ENCODE peak calls at places on chromosomes 11 and 22, in ten cellular contexts. One of them, this sample, is unnamed.

GRCh38 chr11:9277176-9277575 is 12.0 kb upstream of the DENND5A start:
- DNase-seq in stimulated activated CD4-positive, alpha-beta T cell treated with anti-CD3 and anti-CD28 coated beads, TNF-alpha, amount 100 ng/mL, for 24 hours: no peak
- DNase-seq in GM10248: no peak
- DNase-seq in fibroblast of villous mesenchyme: no peak
- DNase-seq in BE2C: no peak
- DNase-seq in activated T-helper 1 cell treated with anti-CD3 and anti-CD28 coated beads, Interleukin-12 subunit alpha, Interleukin-12 subunit beta, Interleukin-2, Interleukin-4 antibody, amounts not matched to agents 30 ng/mL and 10 ng/mL and 1 ng/mL, durations not matched to agents 14 hours and 24 hours and 36 hours: no peak
- DNase-seq in fibroblast of lung: no peak
- DNase-seq in small intestine: no peak
- DNase-seq in naive thymus-derived CD8-positive, alpha-beta T cell: no peak
- DNase-seq in RWPE1: no peak
- DNase-seq in this sample: no peak

GRCh38 chr11:96303980-96304379 is 39.0 kb downstream of the MAML2 start:
- DNase-seq in small intestine: no peak
- DNase-seq in fibroblast of lung: no peak
- DNase-seq in activated T-helper 1 cell treated with anti-CD3 and anti-CD28 coated beads, Interleukin-12 subunit alpha, Interleukin-12 subunit beta, Interleukin-2, Interleukin-4 antibody, amounts not matched to agents 30 ng/mL and 10 ng/mL and 1 ng/mL, durations not matched to agents 14 hours and 24 hours and 36 hours: no peak
- DNase-seq in GM10248: no peak
- DNase-seq in fibroblast of villous mesenchyme: no peak
- DNase-seq in RWPE1: no peak
- DNase-seq in stimulated activated CD4-positive, alpha-beta T cell treated with anti-CD3 and anti-CD28 coated beads, TNF-alpha, amount 100 ng/mL, for 24 hours: no peak
- DNase-seq in naive thymus-derived CD8-positive, alpha-beta T cell: no peak
- DNase-seq in BE2C: no peak
- DNase-seq in this sample: peak

GRCh38 chr11:30107899-30108298 is 91.1 kb upstream of the KCNA4 start:
- DNase-seq in stimulated activated CD4-positive, alpha-beta T cell treated with anti-CD3 and anti-CD28 coated beads, TNF-alpha, amount 100 ng/mL, for 24 hours: no peak
- DNase-seq in naive thymus-derived CD8-positive, alpha-beta T cell: no peak
- DNase-seq in GM10248: no peak
- DNase-seq in activated T-helper 1 cell treated with anti-CD3 and anti-CD28 coated beads, Interleukin-12 subunit alpha, Interleukin-12 subunit beta, Interleukin-2, Interleukin-4 antibody, amounts not matched to agents 30 ng/mL and 10 ng/mL and 1 ng/mL, durations not matched to agents 14 hours and 24 hours and 36 hours: no peak
- DNase-seq in fibroblast of villous mesenchyme: peak
- DNase-seq in BE2C: no peak
- DNase-seq in fibroblast of lung: peak
- DNase-seq in RWPE1: peak
- DNase-seq in small intestine: no peak
- DNase-seq in this sample: no peak

GRCh38 chr22:49638788-49639187 is 188.9 kb downstream of the BRD1 start:
- DNase-seq in activated T-helper 1 cell treated with anti-CD3 and anti-CD28 coated beads, Interleukin-12 subunit alpha, Interleukin-12 subunit beta, Interleukin-2, Interleukin-4 antibody, amounts not matched to agents 30 ng/mL and 10 ng/mL and 1 ng/mL, durations not matched to agents 14 hours and 24 hours and 36 hours: no peak
- DNase-seq in RWPE1: peak
- DNase-seq in fibroblast of villous mesenchyme: no peak
- DNase-seq in BE2C: no peak
- DNase-seq in naive thymus-derived CD8-positive, alpha-beta T cell: no peak
- DNase-seq in stimulated activated CD4-positive, alpha-beta T cell treated with anti-CD3 and anti-CD28 coated beads, TNF-alpha, amount 100 ng/mL, for 24 hours: no peak
- DNase-seq in fibroblast of lung: peak
- DNase-seq in GM10248: no peak
- DNase-seq in small intestine: no peak
- DNase-seq in this sample: no peak

GRCh38 chr22:19853058-19853878 is 1.4 kb downstream of the GNB1L start:
- DNase-seq in fibroblast of villous mesenchyme: no peak
- DNase-seq in naive thymus-derived CD8-positive, alpha-beta T cell: no peak
- DNase-seq in small intestine: no peak
- DNase-seq in RWPE1: no peak
- DNase-seq in BE2C: no peak
- DNase-seq in fibroblast of lung: no peak
- DNase-seq in activated T-helper 1 cell treated with anti-CD3 and anti-CD28 coated beads, Interleukin-12 subunit alpha, Interleukin-12 subunit beta, Interleukin-2, Interleukin-4 antibody, amounts not matched to agents 30 ng/mL and 10 ng/mL and 1 ng/mL, durations not matched to agents 14 hours and 24 hours and 36 hours: no peak
- DNase-seq in stimulated activated CD4-positive, alpha-beta T cell treated with anti-CD3 and anti-CD28 coated beads, TNF-alpha, amount 100 ng/mL, for 24 hours: no peak
- DNase-seq in GM10248: peak
- DNase-seq in this sample: no peak

GRCh38 chr22:26713823-26714449 is 56.5 kb downstream of the MIAT start:
- DNase-seq in fibroblast of villous mesenchyme: peak
- DNase-seq in stimulated activated CD4-positive, alpha-beta T cell treated with anti-CD3 and anti-CD28 coated beads, TNF-alpha, amount 100 ng/mL, for 24 hours: no peak
- DNase-seq in RWPE1: no peak
- DNase-seq in small intestine: no peak
- DNase-seq in fibroblast of lung: peak
- DNase-seq in naive thymus-derived CD8-positive, alpha-beta T cell: no peak
- DNase-seq in BE2C: no peak
- DNase-seq in activated T-helper 1 cell treated with anti-CD3 and anti-CD28 coated beads, Interleukin-12 subunit alpha, Interleukin-12 subunit beta, Interleukin-2, Interleukin-4 antibody, amounts not matched to agents 30 ng/mL and 10 ng/mL and 1 ng/mL, durations not matched to agents 14 hours and 24 hours and 36 hours: no peak
- DNase-seq in GM10248: no peak
- DNase-seq in this sample: peak

GRCh38 chr11:37313266-37313665 is 715.2 kb upstream of the RAG2 start:
- DNase-seq in activated T-helper 1 cell treated with anti-CD3 and anti-CD28 coated beads, Interleukin-12 subunit alpha, Interleukin-12 subunit beta, Interleukin-2, Interleukin-4 antibody, amounts not matched to agents 30 ng/mL and 10 ng/mL and 1 ng/mL, durations not matched to agents 14 hours and 24 hours and 36 hours: no peak
- DNase-seq in naive thymus-derived CD8-positive, alpha-beta T cell: no peak
- DNase-seq in fibroblast of lung: peak
- DNase-seq in small intestine: no peak
- DNase-seq in GM10248: no peak
- DNase-seq in fibroblast of villous mesenchyme: no peak
- DNase-seq in stimulated activated CD4-positive, alpha-beta T cell treated with anti-CD3 and anti-CD28 coated beads, TNF-alpha, amount 100 ng/mL, for 24 hours: no peak
- DNase-seq in BE2C: no peak
- DNase-seq in RWPE1: no peak
- DNase-seq in this sample: no peak

GRCh38 chr22:32876516-32876915 is 75.0 kb downstream of the TIMP3 start:
- DNase-seq in BE2C: no peak
- DNase-seq in RWPE1: no peak
- DNase-seq in stimulated activated CD4-positive, alpha-beta T cell treated with anti-CD3 and anti-CD28 coated beads, TNF-alpha, amount 100 ng/mL, for 24 hours: no peak
- DNase-seq in GM10248: no peak
- DNase-seq in naive thymus-derived CD8-positive, alpha-beta T cell: no peak
- DNase-seq in small intestine: no peak
- DNase-seq in fibroblast of lung: no peak
- DNase-seq in fibroblast of villous mesenchyme: no peak
- DNase-seq in activated T-helper 1 cell treated with anti-CD3 and anti-CD28 coated beads, Interleukin-12 subunit alpha, Interleukin-12 subunit beta, Interleukin-2, Interleukin-4 antibody, amounts not matched to agents 30 ng/mL and 10 ng/mL and 1 ng/mL, durations not matched to agents 14 hours and 24 hours and 36 hours: no peak
- DNase-seq in this sample: no peak

GRCh38 chr11:10117709-10118341 is 176.2 kb downstream of the SBF2 start:
- DNase-seq in fibroblast of villous mesenchyme: peak
- DNase-seq in small intestine: no peak
- DNase-seq in GM10248: no peak
- DNase-seq in RWPE1: no peak
- DNase-seq in activated T-helper 1 cell treated with anti-CD3 and anti-CD28 coated beads, Interleukin-12 subunit alpha, Interleukin-12 subunit beta, Interleukin-2, Interleukin-4 antibody, amounts not matched to agents 30 ng/mL and 10 ng/mL and 1 ng/mL, durations not matched to agents 14 hours and 24 hours and 36 hours: no peak
- DNase-seq in stimulated activated CD4-positive, alpha-beta T cell treated with anti-CD3 and anti-CD28 coated beads, TNF-alpha, amount 100 ng/mL, for 24 hours: no peak
- DNase-seq in BE2C: no peak
- DNase-seq in fibroblast of lung: peak
- DNase-seq in naive thymus-derived CD8-positive, alpha-beta T cell: no peak
- DNase-seq in this sample: peak

GRCh38 chr11:2382927-2383822 is 6.1 kb downstream of the CD81 start:
- DNase-seq in stimulated activated CD4-positive, alpha-beta T cell treated with anti-CD3 and anti-CD28 coated beads, TNF-alpha, amount 100 ng/mL, for 24 hours: no peak
- DNase-seq in small intestine: no peak
- DNase-seq in fibroblast of lung: no peak
- DNase-seq in naive thymus-derived CD8-positive, alpha-beta T cell: no peak
- DNase-seq in GM10248: no peak
- DNase-seq in fibroblast of villous mesenchyme: peak
- DNase-seq in activated T-helper 1 cell treated with anti-CD3 and anti-CD28 coated beads, Interleukin-12 subunit alpha, Interleukin-12 subunit beta, Interleukin-2, Interleukin-4 antibody, amounts not matched to agents 30 ng/mL and 10 ng/mL and 1 ng/mL, durations not matched to agents 14 hours and 24 hours and 36 hours: no peak
- DNase-seq in BE2C: no peak
- DNase-seq in RWPE1: no peak
- DNase-seq in this sample: no peak

GRCh38 chr11:57735655-57736298 is 5.5 kb upstream of the SELENOH start:
- DNase-seq in naive thymus-derived CD8-positive, alpha-beta T cell: no peak
- DNase-seq in GM10248: no peak
- DNase-seq in fibroblast of lung: no peak
- DNase-seq in fibroblast of villous mesenchyme: no peak
- DNase-seq in BE2C: no peak
- DNase-seq in activated T-helper 1 cell treated with anti-CD3 and anti-CD28 coated beads, Interleukin-12 subunit alpha, Interleukin-12 subunit beta, Interleukin-2, Interleukin-4 antibody, amounts not matched to agents 30 ng/mL and 10 ng/mL and 1 ng/mL, durations not matched to agents 14 hours and 24 hours and 36 hours: no peak
- DNase-seq in stimulated activated CD4-positive, alpha-beta T cell treated with anti-CD3 and anti-CD28 coated beads, TNF-alpha, amount 100 ng/mL, for 24 hours: no peak
- DNase-seq in small intestine: peak
- DNase-seq in RWPE1: no peak
- DNase-seq in this sample: no peak

GRCh38 chr11:3056296-3057068 is 741 bp downstream of the CARS1 start:
- DNase-seq in fibroblast of lung: no peak
- DNase-seq in activated T-helper 1 cell treated with anti-CD3 and anti-CD28 coated beads, Interleukin-12 subunit alpha, Interleukin-12 subunit beta, Interleukin-2, Interleukin-4 antibody, amounts not matched to agents 30 ng/mL and 10 ng/mL and 1 ng/mL, durations not matched to agents 14 hours and 24 hours and 36 hours: peak
- DNase-seq in small intestine: peak
- DNase-seq in naive thymus-derived CD8-positive, alpha-beta T cell: no peak
- DNase-seq in RWPE1: no peak
- DNase-seq in stimulated activated CD4-positive, alpha-beta T cell treated with anti-CD3 and anti-CD28 coated beads, TNF-alpha, amount 100 ng/mL, for 24 hours: no peak
- DNase-seq in GM10248: no peak
- DNase-seq in BE2C: no peak
- DNase-seq in fibroblast of villous mesenchyme: no peak
- DNase-seq in this sample: no peak

GRCh38 chr11:66818231-66818955 is 24.8 kb upstream of the RCE1 start:
- DNase-seq in naive thymus-derived CD8-positive, alpha-beta T cell: no peak
- DNase-seq in small intestine: no peak
- DNase-seq in RWPE1: no peak
- DNase-seq in stimulated activated CD4-positive, alpha-beta T cell treated with anti-CD3 and anti-CD28 coated beads, TNF-alpha, amount 100 ng/mL, for 24 hours: no peak
- DNase-seq in fibroblast of villous mesenchyme: peak
- DNase-seq in GM10248: no peak
- DNase-seq in activated T-helper 1 cell treated with anti-CD3 and anti-CD28 coated beads, Interleukin-12 subunit alpha, Interleukin-12 subunit beta, Interleukin-2, Interleukin-4 antibody, amounts not matched to agents 30 ng/mL and 10 ng/mL and 1 ng/mL, durations not matched to agents 14 hours and 24 hours and 36 hours: no peak
- DNase-seq in fibroblast of lung: peak
- DNase-seq in BE2C: no peak
- DNase-seq in this sample: no peak

GRCh38 chr22:21623402-21623970 is 6.3 kb downstream of the YDJC start:
- DNase-seq in stimulated activated CD4-positive, alpha-beta T cell treated with anti-CD3 and anti-CD28 coated beads, TNF-alpha, amount 100 ng/mL, for 24 hours: no peak
- DNase-seq in small intestine: no peak
- DNase-seq in BE2C: no peak
- DNase-seq in fibroblast of lung: no peak
- DNase-seq in activated T-helper 1 cell treated with anti-CD3 and anti-CD28 coated beads, Interleukin-12 subunit alpha, Interleukin-12 subunit beta, Interleukin-2, Interleukin-4 antibody, amounts not matched to agents 30 ng/mL and 10 ng/mL and 1 ng/mL, durations not matched to agents 14 hours and 24 hours and 36 hours: no peak
- DNase-seq in RWPE1: no peak
- DNase-seq in fibroblast of villous mesenchyme: no peak
- DNase-seq in naive thymus-derived CD8-positive, alpha-beta T cell: no peak
- DNase-seq in GM10248: no peak
- DNase-seq in this sample: no peak

GRCh38 chr11:2101171-2101675 is 38.0 kb downstream of the IGF2 start:
- DNase-seq in GM10248: no peak
- DNase-seq in small intestine: no peak
- DNase-seq in fibroblast of lung: no peak
- DNase-seq in activated T-helper 1 cell treated with anti-CD3 and anti-CD28 coated beads, Interleukin-12 subunit alpha, Interleukin-12 subunit beta, Interleukin-2, Interleukin-4 antibody, amounts not matched to agents 30 ng/mL and 10 ng/mL and 1 ng/mL, durations not matched to agents 14 hours and 24 hours and 36 hours: no peak
- DNase-seq in stimulated activated CD4-positive, alpha-beta T cell treated with anti-CD3 and anti-CD28 coated beads, TNF-alpha, amount 100 ng/mL, for 24 hours: no peak
- DNase-seq in fibroblast of villous mesenchyme: no peak
- DNase-seq in BE2C: no peak
- DNase-seq in RWPE1: no peak
- DNase-seq in naive thymus-derived CD8-positive, alpha-beta T cell: no peak
- DNase-seq in this sample: no peak

This sample was measured in HCEC 1CT.